ENCODE peak calls at places on chromosomes 7 and 10, in nine cellular contexts. One of them, this sample, is unnamed.

GRCh38 chr7:32089256-32089655 is 19.0 kb upstream of the PDE1C start:
- DNase-seq in iPS-NIHi11: no peak
- DNase-seq in activated CD8-positive, alpha-beta T cell treated with anti-CD3 and anti-CD28 coated beads, Interleukin-2, amount 10 ng/mL, durations not matched to agents 7 days and 5 days: no peak
- DNase-seq in HEK293T: no peak
- DNase-seq in NCI-H2081: no peak
- DNase-seq in left ventricle myocardium superior: no peak
- DNase-seq in nucleus accumbens: no peak
- DNase-seq in NCI-H1092: no peak
- DNase-seq in left cardiac atrium: no peak
- DNase-seq in this sample: no peak

GRCh38 chr10:96838529-96838928 is 6.4 kb downstream of the LCOR start:
- DNase-seq in iPS-NIHi11: no peak
- DNase-seq in activated CD8-positive, alpha-beta T cell treated with anti-CD3 and anti-CD28 coated beads, Interleukin-2, amount 10 ng/mL, durations not matched to agents 7 days and 5 days: no peak
- DNase-seq in HEK293T: no peak
- DNase-seq in NCI-H2081: no peak
- DNase-seq in left ventricle myocardium superior: no peak
- DNase-seq in nucleus accumbens: no peak
- DNase-seq in NCI-H1092: no peak
- DNase-seq in left cardiac atrium: no peak
- DNase-seq in this sample: no peak

GRCh38 chr7:31724696-31725095 is 37.7 kb downstream of the PPP1R17 start:
- DNase-seq in iPS-NIHi11: no peak
- DNase-seq in activated CD8-positive, alpha-beta T cell treated with anti-CD3 and anti-CD28 coated beads, Interleukin-2, amount 10 ng/mL, durations not matched to agents 7 days and 5 days: no peak
- DNase-seq in HEK293T: no peak
- DNase-seq in NCI-H2081: no peak
- DNase-seq in left ventricle myocardium superior: no peak
- DNase-seq in nucleus accumbens: no peak
- DNase-seq in NCI-H1092: no peak
- DNase-seq in left cardiac atrium: no peak
- DNase-seq in this sample: no peak

GRCh38 chr10:110498087-110498981 is 627 bp downstream of the DUSP5 start:
- DNase-seq in iPS-NIHi11: peak; percentile 44
- DNase-seq in activated CD8-positive, alpha-beta T cell treated with anti-CD3 and anti-CD28 coated beads, Interleukin-2, amount 10 ng/mL, durations not matched to agents 7 days and 5 days: peak; percentile 69
- DNase-seq in HEK293T: peak; percentile 51
- DNase-seq in NCI-H2081: peak; percentile 49
- DNase-seq in left ventricle myocardium superior: peak; percentile 78
- DNase-seq in nucleus accumbens: peak; percentile 41
- DNase-seq in NCI-H1092: peak; percentile 33
- DNase-seq in left cardiac atrium: peak; percentile 76
- DNase-seq in this sample: peak; percentile 64

GRCh38 chr10:129411146-129411705 is 55.8 kb upstream of the MGMT start:
- DNase-seq in iPS-NIHi11: no peak
- DNase-seq in activated CD8-positive, alpha-beta T cell treated with anti-CD3 and anti-CD28 coated beads, Interleukin-2, amount 10 ng/mL, durations not matched to agents 7 days and 5 days: no peak
- DNase-seq in HEK293T: no peak
- DNase-seq in NCI-H2081: no peak
- DNase-seq in left ventricle myocardium superior: no peak
- DNase-seq in nucleus accumbens: no peak
- DNase-seq in NCI-H1092: no peak
- DNase-seq in left cardiac atrium: no peak
- DNase-seq in this sample: no peak

GRCh38 chr10:4282496-4282895 is 497.5 kb upstream of the KLF6 start:
- DNase-seq in iPS-NIHi11: no peak
- DNase-seq in activated CD8-positive, alpha-beta T cell treated with anti-CD3 and anti-CD28 coated beads, Interleukin-2, amount 10 ng/mL, durations not matched to agents 7 days and 5 days: no peak
- DNase-seq in HEK293T: no peak
- DNase-seq in NCI-H2081: no peak
- DNase-seq in left ventricle myocardium superior: no peak
- DNase-seq in nucleus accumbens: no peak
- DNase-seq in NCI-H1092: no peak
- DNase-seq in left cardiac atrium: no peak
- DNase-seq in this sample: no peak

GRCh38 chr10:66151346-66151745 is 774.5 kb upstream of the LRRTM3 start:
- DNase-seq in iPS-NIHi11: no peak
- DNase-seq in activated CD8-positive, alpha-beta T cell treated with anti-CD3 and anti-CD28 coated beads, Interleukin-2, amount 10 ng/mL, durations not matched to agents 7 days and 5 days: no peak
- DNase-seq in HEK293T: no peak
- DNase-seq in NCI-H2081: no peak
- DNase-seq in left ventricle myocardium superior: no peak
- DNase-seq in nucleus accumbens: no peak
- DNase-seq in NCI-H1092: no peak
- DNase-seq in left cardiac atrium: no peak
- DNase-seq in this sample: no peak

GRCh38 chr10:59019603-59020002 is 156.8 kb upstream of the PHYHIPL start:
- DNase-seq in iPS-NIHi11: no peak
- DNase-seq in activated CD8-positive, alpha-beta T cell treated with anti-CD3 and anti-CD28 coated beads, Interleukin-2, amount 10 ng/mL, durations not matched to agents 7 days and 5 days: no peak
- DNase-seq in HEK293T: no peak
- DNase-seq in NCI-H2081: no peak
- DNase-seq in left ventricle myocardium superior: no peak
- DNase-seq in nucleus accumbens: no peak
- DNase-seq in NCI-H1092: no peak
- DNase-seq in left cardiac atrium: no peak
- DNase-seq in this sample: no peak

GRCh38 chr7:96786998-96787395 is 77.4 kb upstream of the SEM1 start:
- DNase-seq in iPS-NIHi11: peak; percentile 43
- DNase-seq in activated CD8-positive, alpha-beta T cell treated with anti-CD3 and anti-CD28 coated beads, Interleukin-2, amount 10 ng/mL, durations not matched to agents 7 days and 5 days: no peak
- DNase-seq in HEK293T: no peak
- DNase-seq in NCI-H2081: no peak
- DNase-seq in left ventricle myocardium superior: no peak
- DNase-seq in nucleus accumbens: no peak
- DNase-seq in NCI-H1092: no peak
- DNase-seq in left cardiac atrium: no peak
- DNase-seq in this sample: no peak